ENCODE peak calls at places on chromosomes 1 and 21, in four cellular contexts. V, O, S and I are unnamed samples.
A peak's percentile ranks its signal among the peaks of the same experiment; 100 is the strongest.

GRCh38 chr1:44025816-44026215 is 5.4 kb downstream of the SLC6A9 start:
- DNase-seq in V (peak; percentile 62), O (peak; percentile 68), S (no peak), I (no peak)

GRCh38 chr1:151993084-151993733 is 450 bp downstream of the S100A10 start:
- DNase-seq in V (peak; percentile 55), O (peak; percentile 66), S (peak; percentile 36), I (peak; percentile 38)

GRCh38 chr1:59333626-59334277 is 36.9 kb downstream of the FGGY start:
- DNase-seq in V (no peak), O (no peak), S (no peak), I (no peak)

GRCh38 chr1:167629681-167630567 is at the start of gene RCSD1:
- DNase-seq in V (peak; percentile 18), O (no peak), S (peak; percentile 64), I (peak; percentile 56)

GRCh38 chr21:28540514-28540913 is 452.2 kb downstream of the LTN1 start:
- DNase-seq in V (no peak), O (no peak), S (no peak), I (no peak)

GRCh38 chr1:10186453-10187319 is 23.7 kb upstream of the KIF1B start:
- DNase-seq in V (no peak), O (no peak), S (no peak), I (no peak)

GRCh38 chr21:46377789-46378188 is 53.8 kb downstream of the PCNT start:
- DNase-seq in V (no peak), O (no peak), S (no peak), I (no peak)

GRCh38 chr1:164250365-164250764 is 308.6 kb upstream of the PBX1 start:
- DNase-seq in V (no peak), O (no peak), S (no peak), I (no peak)

GRCh38 chr1:204495078-204495753 is 611 bp upstream of the PIK3C2B start:
- DNase-seq in V (peak; percentile 50), O (no peak), S (no peak), I (no peak)

GRCh38 chr1:229857585-229857984 is 209.5 kb upstream of the GALNT2 start:
- DNase-seq in V (no peak), O (no peak), S (no peak), I (no peak)

GRCh38 chr1:87180682-87181081 is 148.0 kb upstream of the LMO4 start:
- DNase-seq in V (no peak), O (no peak), S (no peak), I (no peak)

GRCh38 chr1:238690415-238690814 is 696.0 kb upstream of the CHRM3 start:
- DNase-seq in V (no peak), O (no peak), S (no peak), I (no peak)